ENCODE peak calls at places on chromosomes 6 and 20, in six cellular contexts. G, B, O, S, T and H are unnamed samples.

GRCh38 chr20:63325554-63326313 is 32.7 kb downstream of the COL20A1 start:
- DNase-seq in B (no peak), S (no peak), G (no peak), T (peak), O (no peak), H (no peak)

GRCh38 chr20:62067547-62068260 is 2.0 kb upstream of the TAF4 start:
- DNase-seq in O (no peak), G (no peak), S (no peak), B (no peak), T (no peak), H (peak)

GRCh38 chr6:44556046-44556445 is 168.5 kb downstream of the CDC5L start:
- DNase-seq in T (no peak), B (no peak), S (no peak), O (no peak), G (no peak), H (no peak)

GRCh38 chr6:52640170-52640569 is 30.7 kb upstream of the TMEM14A start:
- DNase-seq in S (no peak), B (no peak), O (no peak), T (no peak), G (no peak), H (no peak)

GRCh38 chr20:7248392-7248992 is 481.0 kb downstream of the BMP2 start:
- DNase-seq in S (no peak), G (no peak), B (no peak), T (no peak), O (no peak), H (no peak)

GRCh38 chr6:158279615-158280014 is 32.6 kb upstream of the TULP4 start:
- DNase-seq in B (no peak), T (no peak), S (no peak), O (no peak), G (no peak), H (no peak)

GRCh38 chr6:57024775-57025174 is 21.7 kb upstream of the KIAA1586 start:
- DNase-seq in O (no peak), T (no peak), S (no peak), B (no peak), G (no peak), H (no peak)

GRCh38 chr6:125189494-125189893 is 35.9 kb downstream of the TPD52L1 start:
- DNase-seq in S (no peak), T (no peak), G (no peak), O (no peak), B (no peak), H (no peak)

GRCh38 chr20:62009322-62009721 is 56.4 kb downstream of the TAF4 start:
- DNase-seq in G (no peak), T (no peak), B (no peak), S (no peak), O (no peak), H (no peak)

GRCh38 chr20:57659789-57660509 is 39.7 kb upstream of the ZBP1 start:
- DNase-seq in G (peak), S (no peak), T (peak), O (no peak), B (no peak), H (peak)

GRCh38 chr20:36467076-36467999 is 74.0 kb upstream of the MYL9 start:
- DNase-seq in B (no peak), T (no peak), O (peak), S (peak), G (no peak), H (peak)

GRCh38 chr20:63894358-63895201 is at the start of gene DNAJC5:
- DNase-seq in S (peak), G (peak), O (peak), B (peak), T (peak), H (peak)

GRCh38 chr6:37168809-37169457 is 1.0 kb upstream of the PIM1 start:
- DNase-seq in S (no peak), G (no peak), O (no peak), B (no peak), T (no peak), H (peak)

GRCh38 chr20:40811660-40812414 is 122.8 kb upstream of the MAFB start:
- DNase-seq in S (no peak), O (no peak), B (no peak), G (no peak), T (no peak), H (no peak)
- TF ChIP-seq CTCF in S (no peak), O (no peak), B (peak), G (peak), T (peak), H (no peak)

DNA sequence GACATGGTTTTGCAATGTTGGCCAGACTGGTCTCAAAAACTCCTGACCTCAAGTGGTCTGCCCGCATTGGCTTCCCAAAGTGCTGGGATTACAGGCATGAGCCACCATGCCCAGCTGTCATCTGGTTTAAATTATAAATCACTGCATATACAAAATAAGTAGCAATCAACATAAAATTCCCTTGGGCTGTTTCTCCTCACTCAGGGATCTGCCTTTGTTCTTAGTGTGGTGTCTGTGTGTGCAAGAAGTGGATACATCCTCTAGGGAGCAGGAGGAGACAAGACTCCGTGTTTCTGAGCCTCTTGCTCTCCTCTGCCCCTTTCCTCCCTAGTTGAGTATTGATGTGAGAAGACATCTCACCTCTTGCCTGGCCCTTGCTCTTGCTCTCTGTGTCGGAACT is 65.2 kb upstream of the ADGRF4 start:
- DNase-seq in G (no peak), B (no peak), T (no peak), S (no peak), O (peak), H (no peak)
- TF ChIP-seq CTCF in G (no peak), B (peak), T (no peak), S (peak), O (peak), H (no peak)

GRCh38 chr6:55886185-55886836 is 10.9 kb upstream of the BMP5 start:
- DNase-seq in B (no peak), O (no peak), G (no peak), T (no peak), S (no peak), H (no peak)
- TF ChIP-seq CTCF in B (peak), O (peak), G (peak), T (peak), S (no peak), H (no peak)

DNA sequence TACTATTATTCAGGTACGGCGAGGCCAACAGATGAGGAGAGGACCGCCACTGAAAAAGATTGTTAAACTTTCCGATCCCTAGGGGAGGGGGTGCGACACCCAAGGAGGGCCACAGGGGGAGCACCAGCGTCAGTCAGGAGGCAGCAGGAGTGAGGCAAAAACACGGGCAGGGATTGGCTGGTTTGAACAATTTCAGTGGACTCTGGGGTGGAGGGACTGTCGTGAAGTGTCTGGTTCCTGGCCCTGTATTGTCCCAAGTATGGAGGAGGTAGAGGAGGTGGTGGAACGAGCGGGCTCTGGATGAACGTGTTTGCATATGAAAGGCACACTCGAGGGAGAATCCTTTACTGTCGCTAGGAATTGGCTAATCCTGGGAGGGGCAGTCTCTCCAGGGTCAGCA is 32.5 kb upstream of the MCUR1 start:
- DNase-seq in T (no peak), S (no peak), G (no peak), O (peak), B (no peak), H (no peak)
- TF ChIP-seq CTCF in T (no peak), S (no peak), G (peak), O (no peak), B (no peak), H (no peak)